ENCODE peak calls at places on chromosomes 5 and 9, in ten cellular contexts. One of them, this sample, is unnamed.

GRCh38 chr5:137344021-137344420 is 155.1 kb downstream of the SPOCK1 start:
- DNase-seq in adrenal gland: no peak
- DNase-seq in upper lobe of right lung: no peak
- DNase-seq in cardiac muscle cell: no peak
- DNase-seq in left ventricle myocardium inferior: no peak
- DNase-seq in heart left ventricle: no peak
- DNase-seq in heart right ventricle: no peak
- DNase-seq in AG09309: no peak
- DNase-seq in esophagus muscularis mucosa: no peak
- DNase-seq in coronary artery: no peak
- DNase-seq in this sample: no peak

GRCh38 chr5:125302577-125302976 is 556.1 kb upstream of the ZNF608 start:
- DNase-seq in adrenal gland: no peak
- DNase-seq in upper lobe of right lung: no peak
- DNase-seq in cardiac muscle cell: no peak
- DNase-seq in left ventricle myocardium inferior: no peak
- DNase-seq in heart left ventricle: no peak
- DNase-seq in heart right ventricle: no peak
- DNase-seq in AG09309: no peak
- DNase-seq in esophagus muscularis mucosa: no peak
- DNase-seq in coronary artery: no peak
- DNase-seq in this sample: no peak

GRCh38 chr5:12614608-12615007 is 710.4 kb upstream of the CTNND2 start:
- DNase-seq in adrenal gland: no peak
- DNase-seq in upper lobe of right lung: no peak
- DNase-seq in cardiac muscle cell: no peak
- DNase-seq in left ventricle myocardium inferior: no peak
- DNase-seq in heart left ventricle: no peak
- DNase-seq in heart right ventricle: no peak
- DNase-seq in AG09309: no peak
- DNase-seq in esophagus muscularis mucosa: no peak
- DNase-seq in coronary artery: no peak
- DNase-seq in this sample: no peak

GRCh38 chr5:118095100-118095499 is 893.2 kb downstream of the DTWD2 start:
- DNase-seq in adrenal gland: no peak
- DNase-seq in upper lobe of right lung: no peak
- DNase-seq in cardiac muscle cell: peak
- DNase-seq in left ventricle myocardium inferior: no peak
- DNase-seq in heart left ventricle: no peak
- DNase-seq in heart right ventricle: no peak
- DNase-seq in AG09309: no peak
- DNase-seq in esophagus muscularis mucosa: no peak
- DNase-seq in coronary artery: no peak
- DNase-seq in this sample: no peak

GRCh38 chr5:134103998-134104612 is 10.4 kb upstream of the TCF7 start:
- DNase-seq in adrenal gland: no peak
- DNase-seq in upper lobe of right lung: no peak
- DNase-seq in cardiac muscle cell: no peak
- DNase-seq in left ventricle myocardium inferior: no peak
- DNase-seq in heart left ventricle: no peak
- DNase-seq in heart right ventricle: no peak
- DNase-seq in AG09309: no peak
- DNase-seq in esophagus muscularis mucosa: no peak
- DNase-seq in coronary artery: no peak
- DNase-seq in this sample: no peak

GRCh38 chr5:127725673-127726072 is 22.5 kb downstream of the CCDC192 start:
- DNase-seq in adrenal gland: no peak
- DNase-seq in upper lobe of right lung: no peak
- DNase-seq in cardiac muscle cell: no peak
- DNase-seq in left ventricle myocardium inferior: no peak
- DNase-seq in heart left ventricle: no peak
- DNase-seq in heart right ventricle: no peak
- DNase-seq in AG09309: no peak
- DNase-seq in esophagus muscularis mucosa: no peak
- DNase-seq in coronary artery: no peak
- DNase-seq in this sample: no peak

GRCh38 chr9:77575785-77576184 is 72.3 kb downstream of the GNA14 start:
- DNase-seq in adrenal gland: no peak
- DNase-seq in upper lobe of right lung: no peak
- DNase-seq in cardiac muscle cell: peak
- DNase-seq in left ventricle myocardium inferior: no peak
- DNase-seq in heart left ventricle: no peak
- DNase-seq in heart right ventricle: no peak
- DNase-seq in AG09309: no peak
- DNase-seq in esophagus muscularis mucosa: no peak
- DNase-seq in coronary artery: no peak
- DNase-seq in this sample: peak

GRCh38 chr5:95647886-95648860 is 1.6 kb downstream of the RFESD start:
- DNase-seq in adrenal gland: no peak
- DNase-seq in upper lobe of right lung: no peak
- DNase-seq in cardiac muscle cell: peak
- DNase-seq in left ventricle myocardium inferior: no peak
- DNase-seq in heart left ventricle: no peak
- DNase-seq in heart right ventricle: no peak
- DNase-seq in AG09309: no peak
- DNase-seq in esophagus muscularis mucosa: no peak
- DNase-seq in coronary artery: no peak
- DNase-seq in this sample: peak

GRCh38 chr5:74643160-74643562 is 2.6 kb upstream of the ENC1 start:
- DNase-seq in adrenal gland: peak
- DNase-seq in upper lobe of right lung: no peak
- DNase-seq in cardiac muscle cell: no peak
- DNase-seq in left ventricle myocardium inferior: no peak
- DNase-seq in heart left ventricle: peak
- DNase-seq in heart right ventricle: no peak
- DNase-seq in AG09309: peak
- DNase-seq in esophagus muscularis mucosa: no peak
- DNase-seq in coronary artery: no peak
- DNase-seq in this sample: peak

DNA sequence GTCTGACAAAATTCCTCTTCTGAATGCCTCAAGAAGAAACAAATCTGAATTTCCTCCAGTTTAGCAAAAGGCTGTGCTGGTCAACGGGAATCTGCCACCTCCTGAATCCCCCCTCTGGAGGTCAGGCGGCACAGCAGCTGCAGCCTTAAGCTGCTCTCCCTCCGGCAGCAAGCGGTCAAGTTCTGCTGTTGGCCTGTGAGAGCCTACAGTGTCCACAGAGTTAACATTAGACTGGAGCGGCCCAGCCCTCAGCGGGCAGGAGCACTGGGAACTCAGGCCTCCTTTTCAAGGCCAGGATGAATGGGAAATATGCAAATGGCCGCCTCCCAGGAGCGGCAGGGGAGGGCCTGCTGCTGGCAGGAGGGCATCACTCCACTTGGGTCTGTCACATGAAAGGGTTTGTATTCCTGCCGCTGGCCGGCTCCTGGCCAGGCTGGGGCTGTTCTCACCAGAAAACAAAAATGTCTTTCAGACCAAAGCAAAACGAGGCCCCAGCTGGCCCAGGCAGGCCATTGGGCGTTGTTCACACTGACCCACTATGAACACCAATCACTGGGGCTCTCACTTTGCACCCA is 8.2 kb downstream of the ACSL6 start:
- DNase-seq in adrenal gland: peak
- DNase-seq in upper lobe of right lung: peak
- DNase-seq in cardiac muscle cell: peak
- DNase-seq in left ventricle myocardium inferior: peak
- DNase-seq in heart left ventricle: no peak
- DNase-seq in heart right ventricle: peak
- DNase-seq in AG09309: no peak
- DNase-seq in esophagus muscularis mucosa: no peak
- DNase-seq in coronary artery: no peak
- DNase-seq in this sample: peak
- TF ChIP-seq CTCF in adrenal gland: no peak
- TF ChIP-seq CTCF in upper lobe of right lung: peak
- TF ChIP-seq CTCF in cardiac muscle cell: peak
- TF ChIP-seq CTCF in left ventricle myocardium inferior: peak
- TF ChIP-seq CTCF in heart left ventricle: no peak
- TF ChIP-seq CTCF in heart right ventricle: no peak
- TF ChIP-seq CTCF in AG09309: no peak
- TF ChIP-seq CTCF in esophagus muscularis mucosa: no peak
- TF ChIP-seq CTCF in coronary artery: no peak
- TF ChIP-seq CTCF in this sample: no peak

GRCh38 chr5:73135429-73136276 is 15.3 kb downstream of the TMEM171 start:
- DNase-seq in adrenal gland: no peak
- DNase-seq in upper lobe of right lung: no peak
- DNase-seq in cardiac muscle cell: peak
- DNase-seq in left ventricle myocardium inferior: no peak
- DNase-seq in heart left ventricle: no peak
- DNase-seq in heart right ventricle: no peak
- DNase-seq in AG09309: peak
- DNase-seq in esophagus muscularis mucosa: no peak
- DNase-seq in coronary artery: no peak
- DNase-seq in this sample: peak

GRCh38 chr5:73137575-73138530 is 17.5 kb downstream of the TMEM171 start:
- DNase-seq in adrenal gland: no peak
- DNase-seq in upper lobe of right lung: no peak
- DNase-seq in cardiac muscle cell: peak
- DNase-seq in left ventricle myocardium inferior: no peak
- DNase-seq in heart left ventricle: no peak
- DNase-seq in heart right ventricle: no peak
- DNase-seq in AG09309: no peak
- DNase-seq in esophagus muscularis mucosa: no peak
- DNase-seq in coronary artery: peak
- DNase-seq in this sample: no peak

GRCh38 chr5:73139485-73139884 is 19.1 kb downstream of the TMEM171 start:
- DNase-seq in adrenal gland: no peak
- DNase-seq in upper lobe of right lung: no peak
- DNase-seq in cardiac muscle cell: no peak
- DNase-seq in left ventricle myocardium inferior: no peak
- DNase-seq in heart left ventricle: no peak
- DNase-seq in heart right ventricle: no peak
- DNase-seq in AG09309: no peak
- DNase-seq in esophagus muscularis mucosa: no peak
- DNase-seq in coronary artery: no peak
- DNase-seq in this sample: no peak

GRCh38 chr5:73135021-73135420 is 14.6 kb downstream of the TMEM171 start:
- DNase-seq in adrenal gland: no peak
- DNase-seq in upper lobe of right lung: no peak
- DNase-seq in cardiac muscle cell: no peak
- DNase-seq in left ventricle myocardium inferior: no peak
- DNase-seq in heart left ventricle: no peak
- DNase-seq in heart right ventricle: no peak
- DNase-seq in AG09309: no peak
- DNase-seq in esophagus muscularis mucosa: no peak
- DNase-seq in coronary artery: no peak
- DNase-seq in this sample: no peak

GRCh38 chr5:73136277-73136606 is 15.9 kb downstream of the TMEM171 start:
- DNase-seq in adrenal gland: no peak
- DNase-seq in upper lobe of right lung: no peak
- DNase-seq in cardiac muscle cell: no peak
- DNase-seq in left ventricle myocardium inferior: no peak
- DNase-seq in heart left ventricle: no peak
- DNase-seq in heart right ventricle: no peak
- DNase-seq in AG09309: no peak
- DNase-seq in esophagus muscularis mucosa: no peak
- DNase-seq in coronary artery: no peak
- DNase-seq in this sample: peak
- H3K4me3 ChIP-seq in adrenal gland: no peak
- H3K4me3 ChIP-seq in upper lobe of right lung: no peak
- H3K4me3 ChIP-seq in cardiac muscle cell: no peak
- H3K4me3 ChIP-seq in left ventricle myocardium inferior: no peak
- H3K4me3 ChIP-seq in heart left ventricle: no peak
- H3K4me3 ChIP-seq in heart right ventricle: no peak
- H3K4me3 ChIP-seq in AG09309: no peak
- H3K4me3 ChIP-seq in esophagus muscularis mucosa: no peak
- H3K4me3 ChIP-seq in coronary artery: no peak
- H3K4me3 ChIP-seq in this sample: no peak

DNA sequence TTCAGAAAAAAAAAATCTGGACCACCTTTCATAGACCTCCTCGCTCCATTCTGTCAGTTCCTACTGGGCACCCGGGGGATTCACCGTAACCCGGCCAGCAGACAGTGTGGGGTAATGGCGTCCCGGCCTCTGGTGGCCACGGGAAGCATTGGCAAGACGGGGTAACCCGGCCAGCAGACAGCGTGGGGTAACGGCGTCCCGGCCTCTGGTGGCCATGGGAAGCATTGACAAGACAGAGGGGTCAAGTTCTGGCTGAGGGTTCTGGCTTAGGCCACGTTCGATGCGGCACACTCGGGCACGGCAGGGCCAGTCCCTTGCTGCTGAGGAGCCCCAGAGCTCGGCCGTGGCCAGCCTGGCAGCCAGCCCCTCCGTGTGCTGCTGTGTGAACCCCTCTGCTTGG is 116.2 kb upstream of the RAPGEF1 start:
- DNase-seq in adrenal gland: no peak
- DNase-seq in upper lobe of right lung: no peak
- DNase-seq in cardiac muscle cell: no peak
- DNase-seq in left ventricle myocardium inferior: no peak
- DNase-seq in heart left ventricle: no peak
- DNase-seq in heart right ventricle: no peak
- DNase-seq in AG09309: no peak
- DNase-seq in esophagus muscularis mucosa: no peak
- DNase-seq in coronary artery: no peak
- DNase-seq in this sample: no peak
- TF ChIP-seq CTCF in adrenal gland: no peak
- TF ChIP-seq CTCF in upper lobe of right lung: no peak
- TF ChIP-seq CTCF in cardiac muscle cell: no peak
- TF ChIP-seq CTCF in left ventricle myocardium inferior: no peak
- TF ChIP-seq CTCF in heart left ventricle: no peak
- TF ChIP-seq CTCF in heart right ventricle: no peak
- TF ChIP-seq CTCF in AG09309: no peak
- TF ChIP-seq CTCF in esophagus muscularis mucosa: no peak
- TF ChIP-seq CTCF in coronary artery: no peak
- TF ChIP-seq CTCF in this sample: no peak

GRCh38 chr9:19496321-19496720 is 87.5 kb downstream of the ACER2 start:
- DNase-seq in adrenal gland: no peak
- DNase-seq in upper lobe of right lung: no peak
- DNase-seq in cardiac muscle cell: no peak
- DNase-seq in left ventricle myocardium inferior: no peak
- DNase-seq in heart left ventricle: no peak
- DNase-seq in heart right ventricle: no peak
- DNase-seq in AG09309: no peak
- DNase-seq in esophagus muscularis mucosa: peak
- DNase-seq in coronary artery: peak
- DNase-seq in this sample: no peak

GRCh38 chr9:19492775-19493173 is 84.0 kb downstream of the ACER2 start:
- DNase-seq in adrenal gland: no peak
- DNase-seq in upper lobe of right lung: no peak
- DNase-seq in cardiac muscle cell: no peak
- DNase-seq in left ventricle myocardium inferior: no peak
- DNase-seq in heart left ventricle: no peak
- DNase-seq in heart right ventricle: no peak
- DNase-seq in AG09309: no peak
- DNase-seq in esophagus muscularis mucosa: no peak
- DNase-seq in coronary artery: no peak
- DNase-seq in this sample: no peak

GRCh38 chr9:19493174-19493811 is 84.5 kb downstream of the ACER2 start:
- DNase-seq in adrenal gland: peak
- DNase-seq in upper lobe of right lung: no peak
- DNase-seq in cardiac muscle cell: peak
- DNase-seq in left ventricle myocardium inferior: peak
- DNase-seq in heart left ventricle: peak
- DNase-seq in heart right ventricle: peak
- DNase-seq in AG09309: peak
- DNase-seq in esophagus muscularis mucosa: no peak
- DNase-seq in coronary artery: peak
- DNase-seq in this sample: peak

GRCh38 chr9:19495186-19496028 is 86.6 kb downstream of the ACER2 start:
- DNase-seq in adrenal gland: no peak
- DNase-seq in upper lobe of right lung: no peak
- DNase-seq in cardiac muscle cell: no peak
- DNase-seq in left ventricle myocardium inferior: no peak
- DNase-seq in heart left ventricle: no peak
- DNase-seq in heart right ventricle: no peak
- DNase-seq in AG09309: no peak
- DNase-seq in esophagus muscularis mucosa: peak
- DNase-seq in coronary artery: peak
- DNase-seq in this sample: no peak

GRCh38 chr9:19493845-19494244 is 85.0 kb downstream of the ACER2 start:
- DNase-seq in adrenal gland: no peak
- DNase-seq in upper lobe of right lung: no peak
- DNase-seq in cardiac muscle cell: no peak
- DNase-seq in left ventricle myocardium inferior: no peak
- DNase-seq in heart left ventricle: no peak
- DNase-seq in heart right ventricle: no peak
- DNase-seq in AG09309: no peak
- DNase-seq in esophagus muscularis mucosa: no peak
- DNase-seq in coronary artery: no peak
- DNase-seq in this sample: no peak
- H3K4me3 ChIP-seq in adrenal gland: peak
- H3K4me3 ChIP-seq in upper lobe of right lung: peak
- H3K4me3 ChIP-seq in cardiac muscle cell: no peak
- H3K4me3 ChIP-seq in left ventricle myocardium inferior: peak
- H3K4me3 ChIP-seq in heart left ventricle: no peak
- H3K4me3 ChIP-seq in heart right ventricle: no peak
- H3K4me3 ChIP-seq in AG09309: peak
- H3K4me3 ChIP-seq in esophagus muscularis mucosa: peak
- H3K4me3 ChIP-seq in coronary artery: peak
- H3K4me3 ChIP-seq in this sample: no peak

This sample was measured in cardiac fibroblast.